ENCODE peak calls at places on chromosomes 13 and 19, in ten cellular contexts. A, S, Z, R, J, X, P, H, M and B are unnamed samples.

GRCh38 chr13:24664726-24665409 is 15.3 kb upstream of the ATP12A start:
- DNase-seq in A (no peak), S (no peak), Z (peak; percentile 84), R (no peak), J (no peak), X (no peak), P (no peak), H (peak; percentile 73), M (peak; percentile 81), B (no peak)

GRCh38 chr13:70622785-70623184 is 514.5 kb upstream of the KLHL1 start:
- DNase-seq in A (no peak), S (no peak), Z (no peak), R (no peak), J (no peak), X (no peak), P (no peak), H (no peak), M (no peak), B (no peak)

GRCh38 chr13:34833562-34834182 is 108.4 kb upstream of the NBEA start:
- DNase-seq in A (no peak), S (no peak), Z (no peak), R (no peak), J (peak; percentile 4), X (no peak), P (no peak), H (peak; percentile 18), M (peak; percentile 53), B (peak; percentile 18)

GRCh38 chr19:4985551-4985991 is 16.7 kb downstream of the KDM4B start:
- DNase-seq in A (peak; percentile 54), S (no peak), Z (no peak), R (no peak), J (no peak), X (no peak), P (no peak), H (no peak), M (no peak), B (peak; percentile 60)

GRCh38 chr13:45398862-45399261 is 19.3 kb downstream of the SLC25A30 start:
- DNase-seq in A (no peak), S (no peak), Z (no peak), R (no peak), J (no peak), X (no peak), P (no peak), H (no peak), M (no peak), B (peak; percentile 1)

GRCh38 chr19:13849991-13850909 is 26.7 kb upstream of the NANOS3 start:
- DNase-seq in A (peak; percentile 93), S (peak; percentile 90), Z (peak; percentile 49), R (peak; percentile 92), J (peak; percentile 82), X (peak; percentile 92), P (peak; percentile 78), H (no peak), M (peak; percentile 89), B (peak; percentile 94)

GRCh38 chr19:52963229-52963760 is 614 bp upstream of the ZNF816 start:
- DNase-seq in A (no peak), S (no peak), Z (no peak), R (peak; percentile 22), J (no peak), X (peak; percentile 25), P (no peak), H (no peak), M (no peak), B (peak; percentile 42)

GRCh38 chr13:98293570-98294142 is 116.6 kb upstream of the RNF113B start:
- DNase-seq in A (no peak), S (no peak), Z (no peak), R (no peak), J (no peak), X (no peak), P (no peak), H (no peak), M (peak; percentile 17), B (no peak)

GRCh38 chr19:2627855-2628254 is 74.6 kb downstream of the GNG7 start:
- DNase-seq in A (no peak), S (no peak), Z (peak; percentile 54), R (no peak), J (no peak), X (no peak), P (no peak), H (peak; percentile 56), M (peak; percentile 60), B (no peak)

GRCh38 chr19:2624537-2625091 is 77.9 kb downstream of the GNG7 start:
- DNase-seq in A (peak; percentile 87), S (no peak), Z (no peak), R (peak; percentile 71), J (no peak), X (peak; percentile 68), P (no peak), H (no peak), M (no peak), B (peak; percentile 88)

GRCh38 chr19:2625434-2625833 is 77.1 kb downstream of the GNG7 start:
- DNase-seq in A (no peak), S (no peak), Z (no peak), R (no peak), J (no peak), X (no peak), P (no peak), H (no peak), M (no peak), B (no peak)

GRCh38 chr19:2627319-2627829 is 75.1 kb downstream of the GNG7 start:
- DNase-seq in A (peak; percentile 94), S (peak; percentile 98), Z (peak; percentile 91), R (peak; percentile 65), J (peak; percentile 94), X (peak; percentile 92), P (peak; percentile 78), H (peak; percentile 97), M (peak; percentile 96), B (peak; percentile 30)

GRCh38 chr19:2623743-2624142 is 78.8 kb downstream of the GNG7 start:
- DNase-seq in A (no peak), S (no peak), Z (no peak), R (no peak), J (no peak), X (no peak), P (no peak), H (no peak), M (no peak), B (peak; percentile 21)
- H3K4me3 ChIP-seq in A (no peak overlapping the region), S (no peak overlapping the region), Z (no peak overlapping the region), R (no peak overlapping the region), J (no peak overlapping the region), X (no peak overlapping the region), P (no peak overlapping the region), H (no peak overlapping the region), M (no peak overlapping the region), B (no peak overlapping the region)

GRCh38 chr19:7083076-7083956 is 13.8 kb downstream of the ZNF557 start:
- DNase-seq in A (no peak), S (no peak), Z (no peak), R (no peak), J (peak; percentile 16), X (no peak), P (no peak), H (peak; percentile 37), M (peak; percentile 24), B (no peak)
- H3K36me3 ChIP-seq in A (peaks cover 57% of the 10 kb centered on the region), S (peaks cover 72% of the 10 kb centered on the region), Z (peaks cover 55% of the 10 kb centered on the region), R (peaks cover 28% of the 10 kb centered on the region), J (peaks cover 38% of the 10 kb centered on the region), X (peaks cover 61% of the 10 kb centered on the region), P (peaks cover 65% of the 10 kb centered on the region), H (peaks cover 63% of the 10 kb centered on the region), M (peaks cover 79% of the 10 kb centered on the region), B (peaks cover 46% of the 10 kb centered on the region)

GRCh38 chr19:29532097-29532496 is 6.3 kb downstream of the VSTM2B start:
- DNase-seq in A (no peak), S (no peak), Z (no peak), R (no peak), J (no peak), X (no peak), P (no peak), H (no peak), M (no peak), B (peak; percentile 65)
- H3K27me3 ChIP-seq in A (no peaks in the 10 kb centered on the region), S (peaks cover 19% of the 10 kb centered on the region), Z (peaks cover 60% of the 10 kb centered on the region), R (peaks cover 73% of the 10 kb centered on the region), J (peaks cover 38% of the 10 kb centered on the region), X (no peaks in the 10 kb centered on the region), P (peaks cover 35% of the 10 kb centered on the region), H (peaks cover 29% of the 10 kb centered on the region), M (peaks cover 17% of the 10 kb centered on the region), B (peaks cover 48% of the 10 kb centered on the region)

GRCh38 chr19:1646931-1647663 is 5.3 kb downstream of the TCF3 start:
- DNase-seq in A (no peak), S (no peak), Z (no peak), R (no peak), J (no peak), X (no peak), P (no peak), H (no peak), M (no peak), B (no peak)
- H3K4me3 ChIP-seq in A (no peak overlapping the region), S (no peak overlapping the region), Z (no peak overlapping the region), R (no peak overlapping the region), J (no peak overlapping the region), X (no peak overlapping the region), P (no peak overlapping the region), H (no peak overlapping the region), M (no peak overlapping the region), B (no peak overlapping the region)

DNA sequence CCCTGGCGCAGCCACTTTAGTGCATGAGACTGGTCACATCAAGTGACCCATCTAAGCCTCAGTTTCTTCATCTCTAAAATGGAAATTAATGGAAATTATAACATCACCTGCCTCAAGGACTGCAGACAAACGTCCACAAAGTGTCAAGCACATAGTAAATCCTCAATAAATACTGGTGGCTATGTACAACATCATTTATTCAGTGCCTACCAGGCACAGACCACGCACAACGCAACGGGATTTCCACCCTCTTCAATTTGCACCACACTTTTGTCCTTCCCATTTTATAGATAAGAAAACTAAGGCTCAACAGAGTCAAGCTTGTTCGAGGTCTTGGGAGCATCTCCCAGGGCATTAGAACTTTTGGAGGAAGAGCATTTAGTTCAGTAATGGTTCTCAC is 1.4 kb downstream of the ELAVL1 start:
- DNase-seq in A (no peak), S (no peak), Z (no peak), R (no peak), J (no peak), X (no peak), P (no peak), H (no peak), M (no peak), B (no peak)
- H3K36me3 ChIP-seq in A (peaks cover 3% of the 10 kb centered on the region), S (no peaks in the 10 kb centered on the region), Z (no peaks in the 10 kb centered on the region), R (no peaks in the 10 kb centered on the region), J (peaks cover 3% of the 10 kb centered on the region), X (no peaks in the 10 kb centered on the region), P (no peaks in the 10 kb centered on the region), H (no peaks in the 10 kb centered on the region), M (peaks cover 6% of the 10 kb centered on the region), B (peaks cover 1% of the 10 kb centered on the region)

GRCh38 chr13:108780706-108781105 is 151.3 kb downstream of the MYO16 start:
- DNase-seq in A (no peak), S (no peak), Z (no peak), R (no peak), J (no peak), X (no peak), P (no peak), H (no peak), M (peak; percentile 10), B (no peak)
- H3K27me3 ChIP-seq in A (no peaks in the 10 kb centered on the region), S (no peaks in the 10 kb centered on the region), Z (no peaks in the 10 kb centered on the region), R (no peaks in the 10 kb centered on the region), J (no peaks in the 10 kb centered on the region), X (no peaks in the 10 kb centered on the region), P (no peaks in the 10 kb centered on the region), H (no peaks in the 10 kb centered on the region), M (no peaks in the 10 kb centered on the region), B (no peaks in the 10 kb centered on the region)